ENCODE peak calls at places on chromosomes 7 and 10, in ten cellular contexts. K is NCI-H2171 treated with DMSO at 0.1 percent for 48 hours; T is T-cell; G is HEK293T; L is H7; S is central memory CD4-positive, alpha-beta T cell; H is effector CD4-positive, alpha-beta T cell; D is activated CD4-positive, alpha-beta T cell treated with anti-CD3 and anti-CD28 coated beads, Interleukin-2, amount 10 ng/mL, durations not matched to agents 7 days and 5 days; I is NCI-H1105 treated with DMSO at 0.1 percent for 48 hours; Z is AG08396. N is an unnamed sample.

GRCh38 chr7:54995631-54996340 is 23.0 kb upstream of the EGFR start:
- DNase-seq in I (no peak), L (no peak), G (no peak), Z (no peak), D (peak; percentile 33), S (no peak), K (no peak), T (no peak), H (no peak), N (no peak)

GRCh38 chr7:116497708-116498107 is 1.8 kb upstream of the CAV2 start:
- DNase-seq in H (no peak), I (no peak), G (no peak), T (no peak), K (no peak), D (no peak), Z (peak; percentile 11), S (no peak), L (no peak), N (no peak)

GRCh38 chr7:28955723-28956607 is 2.2 kb downstream of the TRIL start:
- DNase-seq in L (peak; percentile 92), K (peak; percentile 65), T (no peak), S (no peak), G (peak; percentile 89), D (peak; percentile 9), I (peak; percentile 75), Z (peak; percentile 50), H (no peak), N (peak; percentile 53)

GRCh38 chr10:34526758-34527730 is 288.1 kb downstream of the PARD3 start:
- DNase-seq in H (no peak), I (no peak), G (no peak), K (no peak), Z (peak; percentile 67), D (no peak), S (no peak), L (peak; percentile 25), T (no peak), N (no peak)

GRCh38 chr7:154666768-154667167 is 336.2 kb downstream of the PAXIP1 start:
- DNase-seq in Z (no peak), T (no peak), D (no peak), S (no peak), K (no peak), H (no peak), I (no peak), G (no peak), L (no peak), N (no peak)

GRCh38 chr7:90455163-90456030 is 14.0 kb upstream of the PTTG1IP2 start:
- DNase-seq in D (peak; percentile 22), K (peak; percentile 69), L (peak; percentile 39), Z (peak; percentile 40), I (peak; percentile 62), S (peak; percentile 9), T (peak; percentile 13), H (no peak), G (peak; percentile 49), N (peak; percentile 21)

GRCh38 chr10:5199398-5199797 is 2.8 kb downstream of the AKR1C4 start:
- DNase-seq in T (no peak), K (no peak), I (no peak), L (peak; percentile 7), H (no peak), Z (no peak), G (peak; percentile 35), S (no peak), D (no peak), N (no peak)

GRCh38 chr7:107180378-107180777 is 11.6 kb downstream of the HBP1 start:
- DNase-seq in H (peak; percentile 55), L (no peak), S (no peak), D (no peak), K (peak; percentile 52), T (no peak), I (peak; percentile 47), Z (no peak), G (no peak), N (peak; percentile 55)

GRCh38 chr10:110898391-110898790 is 20.6 kb downstream of the BBIP1 start:
- DNase-seq in S (no peak), H (no peak), L (no peak), K (no peak), D (no peak), Z (no peak), I (no peak), G (no peak), T (no peak), N (no peak)

GRCh38 chr7:139588632-139589031 is 65.1 kb downstream of the CLEC2L start:
- DNase-seq in K (peak; percentile 28), T (no peak), D (no peak), I (no peak), Z (peak; percentile 61), G (no peak), H (no peak), L (peak; percentile 57), S (no peak), N (no peak)

GRCh38 chr7:91446819-91447218 is 182.6 kb downstream of the FZD1 start:
- DNase-seq in H (no peak), Z (no peak), T (no peak), I (no peak), G (no peak), K (no peak), D (no peak), S (no peak), L (no peak), N (no peak)

GRCh38 chr7:116354546-116355422 is 144.4 kb downstream of the TES start:
- DNase-seq in L (no peak), S (no peak), I (no peak), T (no peak), H (no peak), D (no peak), K (no peak), G (no peak), Z (peak; percentile 86), N (peak; percentile 73)

GRCh38 chr7:51543801-51544553 is 227.4 kb upstream of the COBL start:
- DNase-seq in I (peak; percentile 62), T (no peak), K (no peak), H (no peak), L (no peak), D (no peak), G (no peak), S (no peak), Z (no peak), N (no peak)

GRCh38 chr10:117399341-117400196 is 24.3 kb upstream of the PDZD8 start:
- DNase-seq in Z (no peak), H (no peak), T (no peak), G (no peak), S (no peak), L (no peak), D (no peak), K (no peak), I (no peak), N (no peak)

GRCh38 chr7:90459888-90460287 is 9.6 kb upstream of the PTTG1IP2 start:
- DNase-seq in D (no peak), I (no peak), Z (no peak), T (no peak), K (peak; percentile 7), S (no peak), H (no peak), L (peak; percentile 26), G (peak; percentile 16), N (no peak)

GRCh38 chr7:3589756-3590155 is 288.7 kb downstream of the SDK1 start:
- DNase-seq in T (no peak), S (no peak), G (no peak), Z (no peak), I (no peak), L (no peak), H (no peak), K (peak; percentile 66), D (no peak), N (no peak)

GRCh38 chr7:116122972-116123595 is 87.3 kb upstream of the TES start:
- DNase-seq in I (peak; percentile 33), H (no peak), S (peak; percentile 3), Z (peak; percentile 23), K (peak; percentile 54), L (peak; percentile 6), D (peak; percentile 10), G (peak; percentile 21), T (no peak), N (no peak)

GRCh38 chr10:59432207-59432900 is 70.0 kb upstream of the FAM13C start:
- DNase-seq in L (no peak), G (no peak), D (no peak), K (no peak), Z (no peak), I (no peak), H (no peak), T (no peak), S (no peak), N (no peak)

GRCh38 chr10:72455889-72456588 is 101.3 kb upstream of the DNAJB12 start:
- DNase-seq in G (no peak), I (no peak), D (no peak), H (no peak), Z (no peak), K (no peak), S (no peak), L (no peak), T (no peak), N (no peak)

GRCh38 chr10:122510736-122511135 is 49.4 kb downstream of the HTRA1 start:
- DNase-seq in Z (no peak), G (no peak), S (no peak), T (no peak), I (no peak), D (no peak), K (peak; percentile 6), H (no peak), L (no peak), N (no peak)

GRCh38 chr7:78438433-78438832 is 639.9 kb downstream of the PHTF2 start:
- DNase-seq in K (peak; percentile 52), I (peak; percentile 53), S (no peak), L (no peak), G (no peak), Z (no peak), T (no peak), D (no peak), H (no peak), N (no peak)

GRCh38 chr10:30058570-30059132 is 735 bp downstream of the JCAD start:
- DNase-seq in L (peak; percentile 79), I (no peak), G (peak; percentile 20), K (no peak), T (no peak), Z (peak; percentile 39), D (no peak), S (no peak), H (no peak), N (no peak)

GRCh38 chr7:132251327-132251659 is 325.0 kb downstream of the PLXNA4 start:
- DNase-seq in D (no peak), L (peak; percentile 58), S (no peak), K (peak; percentile 64), G (no peak), I (peak; percentile 69), Z (peak; percentile 14), H (no peak), T (no peak), N (no peak)

GRCh38 chr7:22569586-22570321 is 69.8 kb upstream of the STEAP1B start:
- DNase-seq in H (no peak), T (no peak), D (no peak), K (no peak), L (no peak), Z (no peak), S (no peak), G (no peak), I (no peak), N (peak; percentile 52)

GRCh38 chr10:17029581-17030271 is 99.9 kb downstream of the CUBN start:
- DNase-seq in G (peak; percentile 23), T (peak; percentile 69), D (peak; percentile 79), H (peak; percentile 71), S (peak; percentile 75), I (no peak), Z (peak; percentile 56), L (no peak), K (no peak), N (peak; percentile 66)

GRCh38 chr10:46266506-46266985 is 20.3 kb upstream of the ANTXRL start:
- DNase-seq in Z (no peak), H (no peak), D (no peak), L (no peak), K (peak; percentile 43), S (no peak), T (no peak), G (no peak), I (no peak), N (no peak)

GRCh38 chr7:40470111-40470736 is 335.4 kb downstream of the SUGCT start:
- DNase-seq in H (no peak), L (no peak), S (no peak), I (no peak), D (no peak), Z (no peak), G (no peak), K (no peak), T (no peak), N (no peak)

N was measured in adrenal gland.